ENCODE peak calls at places on chromosomes 1 and 21, in five cellular contexts. One of them, this sample, is unnamed.
A peak's percentile ranks its signal among the peaks of the same experiment; 100 is the strongest.

GRCh38 chr1:10338047-10338446 is 60.8 kb upstream of the PGD start:
- DNase-seq in H9: peak; percentile 61
- DNase-seq in GM23338: peak; percentile 77
- DNase-seq in neuronal stem cell: peak; percentile 21
- DNase-seq in SK-N-SH: peak; percentile 71
- DNase-seq in this sample: peak; percentile 59

GRCh38 chr1:234584926-234585325 is 25.1 kb downstream of the IRF2BP2 start:
- DNase-seq in H9: no peak
- DNase-seq in GM23338: no peak
- DNase-seq in neuronal stem cell: no peak
- DNase-seq in SK-N-SH: peak; percentile 47
- DNase-seq in this sample: no peak

GRCh38 chr1:101148987-101149386 is 87.8 kb upstream of the S1PR1 start:
- DNase-seq in H9: no peak
- DNase-seq in GM23338: no peak
- DNase-seq in neuronal stem cell: no peak
- DNase-seq in SK-N-SH: no peak
- DNase-seq in this sample: no peak

GRCh38 chr1:227225715-227226346 is 92.5 kb downstream of the CDC42BPA start:
- DNase-seq in H9: no peak
- DNase-seq in GM23338: no peak
- DNase-seq in neuronal stem cell: no peak
- DNase-seq in SK-N-SH: no peak
- DNase-seq in this sample: no peak

GRCh38 chr1:224482619-224483018 is 48.0 kb upstream of the WDR26 start:
- DNase-seq in H9: no peak
- DNase-seq in GM23338: no peak
- DNase-seq in neuronal stem cell: no peak
- DNase-seq in SK-N-SH: no peak
- DNase-seq in this sample: no peak

GRCh38 chr1:210828996-210829596 is 304.9 kb downstream of the KCNH1 start:
- DNase-seq in H9: no peak
- DNase-seq in GM23338: no peak
- DNase-seq in neuronal stem cell: no peak
- DNase-seq in SK-N-SH: no peak
- DNase-seq in this sample: no peak

GRCh38 chr1:225852413-225853119 is 29.6 kb downstream of the TMEM63A start:
- DNase-seq in H9: no peak
- DNase-seq in GM23338: no peak
- DNase-seq in neuronal stem cell: no peak
- DNase-seq in SK-N-SH: no peak
- DNase-seq in this sample: no peak

GRCh38 chr1:63624911-63625310 is 31.7 kb downstream of the PGM1 start:
- DNase-seq in H9: no peak
- DNase-seq in GM23338: no peak
- DNase-seq in neuronal stem cell: no peak
- DNase-seq in SK-N-SH: no peak
- DNase-seq in this sample: no peak

GRCh38 chr1:86085741-86086411 is 70.7 kb downstream of the COL24A1 start:
- DNase-seq in H9: no peak
- DNase-seq in GM23338: no peak
- DNase-seq in neuronal stem cell: no peak
- DNase-seq in SK-N-SH: no peak
- DNase-seq in this sample: no peak

GRCh38 chr1:174167404-174167803 is 8.1 kb downstream of the RABGAP1L start:
- DNase-seq in H9: no peak
- DNase-seq in GM23338: no peak
- DNase-seq in neuronal stem cell: no peak
- DNase-seq in SK-N-SH: no peak
- DNase-seq in this sample: no peak

GRCh38 chr1:155126494-155127104 is 1.1 kb upstream of the EFNA1 start:
- DNase-seq in H9: peak; percentile 49
- DNase-seq in GM23338: peak; percentile 83
- DNase-seq in neuronal stem cell: no peak
- DNase-seq in SK-N-SH: peak; percentile 56
- DNase-seq in this sample: no peak

GRCh38 chr1:220300442-220301121 is 28.3 kb upstream of the RAB3GAP2 start:
- DNase-seq in H9: peak; percentile 59
- DNase-seq in GM23338: peak; percentile 64
- DNase-seq in neuronal stem cell: peak; percentile 27
- DNase-seq in SK-N-SH: peak; percentile 48
- DNase-seq in this sample: no peak

GRCh38 chr1:45458894-45459293 is 32.1 kb downstream of the TESK2 start:
- DNase-seq in H9: no peak
- DNase-seq in GM23338: no peak
- DNase-seq in neuronal stem cell: no peak
- DNase-seq in SK-N-SH: no peak
- DNase-seq in this sample: no peak

GRCh38 chr1:61183471-61184034 is 101.2 kb downstream of the NFIA start:
- DNase-seq in H9: no peak
- DNase-seq in GM23338: no peak
- DNase-seq in neuronal stem cell: no peak
- DNase-seq in SK-N-SH: no peak
- DNase-seq in this sample: no peak

GRCh38 chr1:89611721-89612120 is 21.2 kb upstream of the LRRC8C start:
- DNase-seq in H9: no peak
- DNase-seq in GM23338: no peak
- DNase-seq in neuronal stem cell: no peak
- DNase-seq in SK-N-SH: no peak
- DNase-seq in this sample: no peak

GRCh38 chr1:9985001-9985400 is 12.0 kb upstream of the RBP7 start:
- DNase-seq in H9: no peak
- DNase-seq in GM23338: no peak
- DNase-seq in neuronal stem cell: no peak
- DNase-seq in SK-N-SH: no peak
- DNase-seq in this sample: no peak

GRCh38 chr1:152495066-152495675 is 15.4 kb upstream of the LCE5A start:
- DNase-seq in H9: no peak
- DNase-seq in GM23338: peak; percentile 84
- DNase-seq in neuronal stem cell: no peak
- DNase-seq in SK-N-SH: peak; percentile 47
- DNase-seq in this sample: no peak

GRCh38 chr1:224616761-224617409 is 768 bp downstream of the CNIH3 start:
- DNase-seq in H9: peak; percentile 50
- DNase-seq in GM23338: peak; percentile 49
- DNase-seq in neuronal stem cell: peak; percentile 43
- DNase-seq in SK-N-SH: peak; percentile 34
- DNase-seq in this sample: no peak

GRCh38 chr1:14945132-14946010 is 208.2 kb upstream of the TMEM51 start:
- DNase-seq in H9: no peak
- DNase-seq in GM23338: peak; percentile 68
- DNase-seq in neuronal stem cell: no peak
- DNase-seq in SK-N-SH: peak; percentile 85
- DNase-seq in this sample: no peak

GRCh38 chr1:151787689-151788088 is 2.6 kb downstream of the TDRKH start:
- DNase-seq in H9: no peak
- DNase-seq in GM23338: no peak
- DNase-seq in neuronal stem cell: no peak
- DNase-seq in SK-N-SH: no peak
- DNase-seq in this sample: no peak

GRCh38 chr1:10528066-10529014 is 53.6 kb downstream of the PEX14 start:
- DNase-seq in H9: no peak
- DNase-seq in GM23338: no peak
- DNase-seq in neuronal stem cell: no peak
- DNase-seq in SK-N-SH: no peak
- DNase-seq in this sample: no peak

GRCh38 chr1:6343506-6344405 is 49.8 kb downstream of the ACOT7 start:
- DNase-seq in H9: peak; percentile 82
- DNase-seq in GM23338: peak; percentile 90
- DNase-seq in neuronal stem cell: peak; percentile 80
- DNase-seq in SK-N-SH: peak; percentile 83
- DNase-seq in this sample: peak; percentile 58

GRCh38 chr1:33047839-33048305 is 11.2 kb upstream of the AK2 start:
- DNase-seq in H9: no peak
- DNase-seq in GM23338: no peak
- DNase-seq in neuronal stem cell: no peak
- DNase-seq in SK-N-SH: no peak
- DNase-seq in this sample: no peak

GRCh38 chr21:38048241-38048640 is 132.0 kb upstream of the KCNJ6 start:
- DNase-seq in H9: no peak
- DNase-seq in GM23338: no peak
- DNase-seq in neuronal stem cell: no peak
- DNase-seq in SK-N-SH: no peak
- DNase-seq in this sample: no peak

GRCh38 chr1:205916541-205916940 is 26.7 kb downstream of the SLC26A9 start:
- DNase-seq in H9: no peak
- DNase-seq in GM23338: no peak
- DNase-seq in neuronal stem cell: no peak
- DNase-seq in SK-N-SH: no peak
- DNase-seq in this sample: no peak

GRCh38 chr1:232250410-232250809 is 379.5 kb downstream of the SIPA1L2 start:
- DNase-seq in H9: no peak
- DNase-seq in GM23338: no peak
- DNase-seq in neuronal stem cell: no peak
- DNase-seq in SK-N-SH: no peak
- DNase-seq in this sample: no peak

GRCh38 chr1:232249335-232249734 is 380.6 kb downstream of the SIPA1L2 start:
- DNase-seq in H9: no peak
- DNase-seq in GM23338: no peak
- DNase-seq in neuronal stem cell: no peak
- DNase-seq in SK-N-SH: no peak
- DNase-seq in this sample: no peak

GRCh38 chr1:232252719-232253118 is 377.2 kb downstream of the SIPA1L2 start:
- DNase-seq in H9: peak; percentile 61
- DNase-seq in GM23338: peak; percentile 65
- DNase-seq in neuronal stem cell: no peak
- DNase-seq in SK-N-SH: no peak
- DNase-seq in this sample: no peak

GRCh38 chr1:232249834-232250233 is 380.1 kb downstream of the SIPA1L2 start:
- DNase-seq in H9: peak; percentile 54
- DNase-seq in GM23338: peak; percentile 50
- DNase-seq in neuronal stem cell: no peak
- DNase-seq in SK-N-SH: no peak
- DNase-seq in this sample: no peak

DNA sequence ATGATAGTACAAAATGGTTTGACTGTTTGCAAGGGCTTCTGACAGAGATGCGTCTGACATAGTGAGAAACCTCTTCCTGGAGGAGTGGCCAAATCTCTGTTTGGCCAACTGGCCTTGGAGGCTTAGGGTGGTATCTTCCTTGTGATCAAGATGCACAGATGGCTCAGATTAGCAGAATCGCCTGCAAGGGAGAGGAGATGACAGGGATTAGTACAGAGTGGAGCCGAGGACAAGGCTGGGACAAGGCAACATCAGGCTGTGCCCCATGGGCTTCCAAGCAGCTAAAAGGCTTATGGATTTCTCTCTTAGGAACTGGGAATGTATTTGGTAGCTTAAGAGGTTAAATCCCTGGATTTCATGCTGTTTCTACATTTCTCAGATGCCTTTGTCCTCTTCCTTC is 379.1 kb downstream of the SIPA1L2 start:
- DNase-seq in H9: no peak
- DNase-seq in GM23338: peak; percentile 18
- DNase-seq in neuronal stem cell: no peak
- DNase-seq in SK-N-SH: no peak
- DNase-seq in this sample: no peak
- H3K4me2 ChIP-seq in H9: no peak overlapping the region
- H3K4me2 ChIP-seq in GM23338: no peak overlapping the region
- H3K4me2 ChIP-seq in neuronal stem cell: no peak overlapping the region
- H3K4me2 ChIP-seq in SK-N-SH: no peak overlapping the region
- H3K4me2 ChIP-seq in this sample: no peak overlapping the region

DNA sequence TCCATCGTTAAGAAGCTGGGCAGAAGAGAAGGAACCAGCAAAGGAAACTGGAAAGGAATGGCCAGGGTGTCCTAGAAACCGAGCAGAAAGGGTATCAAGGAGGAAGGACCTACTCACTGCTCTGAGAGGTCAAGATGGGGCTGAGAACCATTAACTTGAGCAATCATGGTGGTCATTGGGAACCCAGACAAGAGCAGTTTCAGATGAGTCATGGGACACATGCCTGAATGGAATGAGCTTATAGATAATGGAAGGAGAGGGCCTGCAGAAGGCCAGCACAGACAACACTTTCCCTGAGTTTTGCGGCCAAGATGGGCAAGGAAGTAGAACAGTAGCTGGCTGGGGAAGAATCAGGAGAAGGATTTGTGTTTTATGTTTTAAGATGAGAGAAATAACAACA is 383.2 kb downstream of the KIF26B start:
- DNase-seq in H9: no peak
- DNase-seq in GM23338: no peak
- DNase-seq in neuronal stem cell: no peak
- DNase-seq in SK-N-SH: no peak
- DNase-seq in this sample: no peak
- H3K4me2 ChIP-seq in H9: no peak overlapping the region
- H3K4me2 ChIP-seq in GM23338: no peak overlapping the region
- H3K4me2 ChIP-seq in neuronal stem cell: no peak overlapping the region
- H3K4me2 ChIP-seq in SK-N-SH: no peak overlapping the region
- H3K4me2 ChIP-seq in this sample: no peak overlapping the region

GRCh38 chr1:7919880-7920279 is 20.8 kb downstream of the TNFRSF9 start:
- DNase-seq in H9: no peak
- DNase-seq in GM23338: no peak
- DNase-seq in neuronal stem cell: no peak
- DNase-seq in SK-N-SH: no peak
- DNase-seq in this sample: no peak

GRCh38 chr1:7915826-7916225 is 24.8 kb downstream of the TNFRSF9 start:
- DNase-seq in H9: no peak
- DNase-seq in GM23338: no peak
- DNase-seq in neuronal stem cell: no peak
- DNase-seq in SK-N-SH: no peak
- DNase-seq in this sample: no peak

GRCh38 chr1:7912743-7913557 is 27.7 kb downstream of the TNFRSF9 start:
- DNase-seq in H9: peak; percentile 61
- DNase-seq in GM23338: peak; percentile 37
- DNase-seq in neuronal stem cell: no peak
- DNase-seq in SK-N-SH: no peak
- DNase-seq in this sample: no peak

GRCh38 chr1:7912145-7912544 is 28.5 kb downstream of the TNFRSF9 start:
- DNase-seq in H9: no peak
- DNase-seq in GM23338: no peak
- DNase-seq in neuronal stem cell: no peak
- DNase-seq in SK-N-SH: no peak
- DNase-seq in this sample: no peak

GRCh38 chr1:7916431-7916830 is 24.2 kb downstream of the TNFRSF9 start:
- DNase-seq in H9: no peak
- DNase-seq in GM23338: no peak
- DNase-seq in neuronal stem cell: no peak
- DNase-seq in SK-N-SH: no peak
- DNase-seq in this sample: no peak
- H3K4me2 ChIP-seq in H9: no peak overlapping the region
- H3K4me2 ChIP-seq in GM23338: no peak overlapping the region
- H3K4me2 ChIP-seq in neuronal stem cell: no peak overlapping the region
- H3K4me2 ChIP-seq in SK-N-SH: peak overlapping the region; percentile 21
- H3K4me2 ChIP-seq in this sample: no peak overlapping the region

GRCh38 chr1:30185313-30185712 is 538.1 kb downstream of the MATN1 start:
- DNase-seq in H9: no peak
- DNase-seq in GM23338: no peak
- DNase-seq in neuronal stem cell: no peak
- DNase-seq in SK-N-SH: no peak
- DNase-seq in this sample: no peak
- H3K4me2 ChIP-seq in H9: no peak overlapping the region
- H3K4me2 ChIP-seq in GM23338: no peak overlapping the region
- H3K4me2 ChIP-seq in neuronal stem cell: no peak overlapping the region
- H3K4me2 ChIP-seq in SK-N-SH: no peak overlapping the region
- H3K4me2 ChIP-seq in this sample: no peak overlapping the region

GRCh38 chr1:8889103-8889846 is 10.8 kb upstream of the ENO1 start:
- DNase-seq in H9: no peak
- DNase-seq in GM23338: no peak
- DNase-seq in neuronal stem cell: no peak
- DNase-seq in SK-N-SH: peak; percentile 32
- DNase-seq in this sample: no peak
- H3K4me2 ChIP-seq in H9: no peak overlapping the region
- H3K4me2 ChIP-seq in GM23338: no peak overlapping the region
- H3K4me2 ChIP-seq in neuronal stem cell: no peak overlapping the region
- H3K4me2 ChIP-seq in SK-N-SH: peak overlapping the region; percentile 72
- H3K4me2 ChIP-seq in this sample: no peak overlapping the region